ENCODE peak calls at places on chromosomes 7 and 10, in nine cellular contexts. L is fibroblast of mammary gland, K is ovary, T is cardiac muscle cell, E is lower lobe of right lung, N is K562, G is OCI-LY7, W is HFF-Myc, Y is tibial artery. Z is an unnamed sample.

GRCh38 chr7:20964214-20964613 is 177.5 kb upstream of the SP8 start:
- DNase-seq in L (no peak), K (no peak), T (no peak), E (no peak), N (peak), G (no peak), W (no peak), Y (no peak), Z (no peak)

GRCh38 chr7:11427686-11428273 is 404.2 kb downstream of the THSD7A start:
- DNase-seq in L (peak), K (no peak), T (peak), E (no peak), N (peak), G (peak), W (peak), Y (no peak), Z (peak)

GRCh38 chr7:4712371-4713182 is 30.5 kb downstream of the FOXK1 start:
- DNase-seq in L (peak), K (no peak), T (no peak), E (no peak), N (peak), G (no peak), W (peak), Y (no peak), Z (peak)

GRCh38 chr10:116251602-116252395 is 21.2 kb downstream of the GFRA1 start:
- DNase-seq in L (no peak), K (no peak), T (no peak), E (no peak), N (no peak), G (no peak), W (no peak), Y (no peak), Z (no peak)

GRCh38 chr7:34060548-34060947 is 155.2 kb downstream of the BMPER start:
- DNase-seq in L (peak), K (no peak), T (no peak), E (no peak), N (no peak), G (no peak), W (no peak), Y (no peak), Z (no peak)

GRCh38 chr7:139762886-139763285 is 14.9 kb downstream of the HIPK2 start:
- DNase-seq in L (peak), K (no peak), T (no peak), E (no peak), N (no peak), G (no peak), W (no peak), Y (no peak), Z (peak)

GRCh38 chr10:69871074-69871473 is 69.4 kb downstream of the COL13A1 start:
- DNase-seq in L (no peak), K (no peak), T (no peak), E (no peak), N (no peak), G (no peak), W (no peak), Y (no peak), Z (no peak)

GRCh38 chr7:91128574-91129348 is 135.5 kb upstream of the FZD1 start:
- DNase-seq in L (peak), K (no peak), T (no peak), E (no peak), N (no peak), G (no peak), W (no peak), Y (no peak), Z (peak)

GRCh38 chr7:33764752-33765451 is 140.4 kb upstream of the BMPER start:
- DNase-seq in L (peak), K (no peak), T (peak), E (no peak), N (no peak), G (no peak), W (no peak), Y (no peak), Z (peak)

GRCh38 chr10:36358736-36359135 is 716.6 kb upstream of the FZD8 start:
- DNase-seq in L (no peak), K (no peak), T (no peak), E (no peak), N (no peak), G (no peak), W (no peak), Y (no peak), Z (no peak)

GRCh38 chr10:34236927-34237326 is 578.2 kb downstream of the PARD3 start:
- DNase-seq in L (no peak), K (no peak), T (no peak), E (no peak), N (no peak), G (no peak), W (peak), Y (no peak), Z (peak)

GRCh38 chr10:99999319-100000108 is 10.2 kb downstream of the DNMBP start:
- DNase-seq in L (no peak), K (no peak), T (no peak), E (no peak), N (no peak), G (no peak), W (no peak), Y (no peak), Z (no peak)

GRCh38 chr10:43754569-43755260 is 106.0 kb upstream of the ZNF32 start:
- DNase-seq in L (no peak), K (no peak), T (no peak), E (no peak), N (no peak), G (no peak), W (no peak), Y (no peak), Z (no peak)

GRCh38 chr7:100578246-100579183 is 4.8 kb upstream of the SAP25 start:
- DNase-seq in L (no peak), K (no peak), T (no peak), E (no peak), N (no peak), G (no peak), W (no peak), Y (no peak), Z (no peak)

GRCh38 chr10:113993489-113993932 is 50.2 kb upstream of the ADRB1 start:
- DNase-seq in L (peak), K (no peak), T (no peak), E (no peak), N (no peak), G (no peak), W (peak), Y (no peak), Z (peak)

GRCh38 chr10:132328738-132329137 is 3.3 kb upstream of the LRRC27 start:
- DNase-seq in L (peak), K (no peak), T (no peak), E (no peak), N (peak), G (no peak), W (no peak), Y (peak), Z (no peak)

GRCh38 chr10:5788969-5789368 is 24.3 kb downstream of the GDI2 start:
- DNase-seq in L (no peak), K (no peak), T (no peak), E (no peak), N (no peak), G (no peak), W (no peak), Y (no peak), Z (no peak)

GRCh38 chr7:41007351-41007751 is 695.5 kb downstream of the INHBA start:
- DNase-seq in L (no peak), K (no peak), T (no peak), E (no peak), N (no peak), G (no peak), W (no peak), Y (no peak), Z (peak)

GRCh38 chr7:47640215-47640739 is 58.4 kb upstream of the TNS3 start:
- DNase-seq in L (no peak), K (no peak), T (no peak), E (no peak), N (no peak), G (no peak), W (no peak), Y (no peak), Z (no peak)

GRCh38 chr7:17123020-17123419 is 175.4 kb upstream of the AHR start:
- DNase-seq in L (peak), K (no peak), T (no peak), E (no peak), N (no peak), G (no peak), W (peak), Y (no peak), Z (peak)

GRCh38 chr10:103123282-103124033 is 69.6 kb downstream of the NT5C2 start:
- DNase-seq in L (no peak), K (no peak), T (no peak), E (no peak), N (no peak), G (no peak), W (no peak), Y (no peak), Z (no peak)

GRCh38 chr7:17492437-17492836 is 194.0 kb downstream of the AHR start:
- DNase-seq in L (no peak), K (no peak), T (no peak), E (no peak), N (no peak), G (no peak), W (no peak), Y (no peak), Z (no peak)

GRCh38 chr7:44200699-44201461 is at the start of gene YKT6:
- DNase-seq in L (peak), K (peak), T (peak), E (peak), N (peak), G (peak), W (peak), Y (peak), Z (peak)
- TF ChIP-seq CTCF in L (no peak), K (peak), T (peak), E (peak), N (peak), G (peak), W (peak), Y (peak), Z (peak)

GRCh38 chr7:27160147-27160545 is 3.7 kb upstream of the HOXA7 start:
- DNase-seq in L (no peak), K (peak), T (no peak), E (no peak), N (no peak), G (no peak), W (no peak), Y (peak), Z (no peak)
- H3K4me3 ChIP-seq in L (peak), K (peak), T (peak), E (peak), N (no peak), G (peak), W (no peak), Y (peak), Z (peak)

DNA sequence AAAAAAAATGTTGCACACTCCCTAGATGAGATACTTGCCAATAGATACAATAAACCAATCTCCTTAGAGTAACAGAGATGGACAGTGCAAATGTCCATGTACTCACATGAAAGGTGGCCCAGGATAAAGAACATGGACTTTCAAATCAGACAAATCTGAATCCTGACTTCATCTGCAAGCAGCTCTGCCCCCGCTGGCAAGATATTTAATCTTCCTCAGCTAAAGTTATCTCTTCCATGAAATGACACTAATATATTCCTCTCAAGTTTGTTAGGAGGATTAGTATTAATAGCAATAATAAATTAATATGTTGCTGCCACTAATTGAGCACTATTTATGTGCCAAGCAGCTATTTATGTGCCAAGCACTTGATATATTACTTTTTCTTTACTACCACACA is 148.6 kb upstream of the YAE1 start:
- DNase-seq in L (no peak), K (no peak), T (no peak), E (no peak), N (no peak), G (no peak), W (no peak), Y (no peak), Z (no peak)
- TF ChIP-seq CTCF in L (no peak), K (no peak), T (no peak), E (no peak), N (no peak), G (no peak), W (no peak), Y (no peak), Z (no peak)

DNA sequence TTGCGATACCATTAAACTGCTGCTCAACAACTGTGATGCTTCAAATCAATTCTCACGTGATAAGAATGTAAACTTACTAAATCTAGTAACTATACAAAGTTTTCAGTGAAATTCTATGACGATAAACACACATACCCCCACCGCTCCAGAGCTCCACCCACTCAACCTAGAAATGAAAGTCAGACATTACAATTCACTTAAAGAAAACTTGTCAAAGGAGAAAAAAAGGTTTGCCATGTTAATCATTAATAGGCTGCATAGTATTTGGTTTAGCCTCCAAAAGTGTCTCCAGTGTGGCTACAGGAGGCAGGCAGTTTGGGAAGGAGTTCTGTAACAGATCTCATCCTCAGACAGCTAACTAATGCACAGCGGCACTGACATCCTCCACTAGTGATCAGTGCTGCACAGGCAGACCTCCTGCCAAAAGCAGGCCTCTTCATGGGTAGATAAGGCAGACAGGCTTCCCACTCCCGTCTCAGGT is 3.1 kb downstream of the HERPUD2 start:
- DNase-seq in L (peak), K (no peak), T (peak), E (no peak), N (peak), G (peak), W (no peak), Y (no peak), Z (no peak)
- H3K4me3 ChIP-seq in L (peak), K (peak), T (peak), E (peak), N (peak), G (peak), W (no peak), Y (peak), Z (no peak)

GRCh38 chr10:90718185-90718584 is 139.7 kb downstream of the HTR7 start:
- DNase-seq in L (peak), K (no peak), T (peak), E (no peak), N (no peak), G (no peak), W (no peak), Y (no peak), Z (peak)
- TF ChIP-seq CTCF in L (peak), K (no peak), T (peak), E (no peak), N (no peak), G (no peak), W (peak), Y (peak), Z (peak)

DNA sequence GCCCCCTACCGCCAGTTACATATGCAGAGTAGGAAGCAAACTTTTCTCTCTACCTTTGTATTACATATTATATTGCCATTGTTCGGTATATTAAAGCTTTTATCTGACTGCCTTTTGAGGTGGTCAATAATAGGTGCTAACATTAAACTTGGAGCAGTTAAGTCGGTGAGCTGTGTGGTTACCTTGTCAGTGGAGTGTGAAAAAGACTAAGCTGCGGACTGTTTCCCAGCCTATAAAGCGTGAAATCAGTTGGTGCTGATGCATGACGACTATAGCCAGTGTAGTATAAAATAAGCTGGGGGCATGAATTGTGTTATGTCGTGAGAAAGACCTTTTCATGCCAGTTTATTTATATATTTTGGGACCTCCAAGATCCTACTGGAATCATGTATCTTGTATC is 33.7 kb downstream of the R3HCC1L start:
- DNase-seq in L (no peak), K (no peak), T (no peak), E (no peak), N (no peak), G (peak), W (no peak), Y (no peak), Z (no peak)
- H3K4me3 ChIP-seq in L (no peak), K (no peak), T (no peak), E (no peak), N (no peak), G (peak), W (no peak), Y (no peak), Z (no peak)

Z was measured in astrocyte of the spinal cord.